ENCODE peak calls at places on chromosomes 4 and X, in nine cellular contexts. N is Karpas-422, S is HepG2, Y is DND-41, D is K562, C is mesenchymal stem cell, L is HCT116, J is OCI-LY7, X is neuronal stem cell. V is an unnamed sample.

GRCh38 chr4:47419296-47419695 is 44.2 kb downstream of the COMMD8 start:
- DNase-seq in X (no peak), D (no peak), J (no peak), Y (no peak), S (peak), L (no peak), N (no peak), C (no peak), V (no peak)

GRCh38 chr4:13601848-13602247 is 25.7 kb downstream of the BOD1L1 start:
- DNase-seq in C (no peak), X (no peak), L (no peak), J (no peak), D (no peak), Y (no peak), N (no peak), S (no peak), V (peak)

GRCh38 chrX:108131471-108131870 is 39.9 kb downstream of the ATG4A start:
- DNase-seq in D (peak), J (no peak), C (no peak), N (no peak), X (no peak), Y (no peak), S (no peak), L (no peak), V (no peak)

GRCh38 chr4:105887508-105887907 is 7.8 kb upstream of the NPNT start:
- DNase-seq in D (no peak), L (no peak), S (no peak), Y (no peak), J (no peak), N (no peak), X (no peak), C (no peak), V (no peak)

GRCh38 chr4:153747406-153747805 is 12.4 kb downstream of the RNF175 start:
- DNase-seq in S (no peak), N (no peak), X (no peak), L (no peak), D (no peak), J (no peak), C (no peak), Y (no peak), V (no peak)

GRCh38 chr4:140137654-140138053 is 16.3 kb downstream of the MAML3 start:
- DNase-seq in L (no peak), Y (no peak), S (no peak), C (peak), X (no peak), J (no peak), N (no peak), D (no peak), V (no peak)

GRCh38 chr4:31645211-31645610 is 925.0 kb downstream of the PCDH7 start:
- DNase-seq in J (no peak), D (no peak), C (no peak), S (no peak), L (no peak), X (no peak), N (no peak), Y (no peak), V (peak)

GRCh38 chr4:108433832-108434231 is 186.5 kb upstream of the RPL34 start:
- DNase-seq in X (no peak), N (no peak), C (peak), D (no peak), S (no peak), L (no peak), J (no peak), Y (peak), V (no peak)

GRCh38 chr4:108531461-108531860 is 88.9 kb upstream of the RPL34 start:
- DNase-seq in L (no peak), S (no peak), N (no peak), D (no peak), J (no peak), C (no peak), X (no peak), Y (no peak), V (no peak)

GRCh38 chr4:157217708-157218107 is 2.8 kb upstream of the GRIA2 start:
- DNase-seq in S (peak), J (peak), C (peak), N (peak), X (no peak), Y (no peak), L (peak), D (no peak), V (peak)

GRCh38 chr4:64341711-64342110 is 67.5 kb downstream of the TECRL start:
- DNase-seq in D (no peak), N (no peak), C (no peak), L (no peak), S (no peak), X (no peak), J (no peak), Y (no peak), V (peak)
- H2AFZ ChIP-seq in D (no peak), N (no peak), C (no peak), L (no peak), S (no peak), X (peak), J (no peak), Y (no peak), V (no peak)

DNA sequence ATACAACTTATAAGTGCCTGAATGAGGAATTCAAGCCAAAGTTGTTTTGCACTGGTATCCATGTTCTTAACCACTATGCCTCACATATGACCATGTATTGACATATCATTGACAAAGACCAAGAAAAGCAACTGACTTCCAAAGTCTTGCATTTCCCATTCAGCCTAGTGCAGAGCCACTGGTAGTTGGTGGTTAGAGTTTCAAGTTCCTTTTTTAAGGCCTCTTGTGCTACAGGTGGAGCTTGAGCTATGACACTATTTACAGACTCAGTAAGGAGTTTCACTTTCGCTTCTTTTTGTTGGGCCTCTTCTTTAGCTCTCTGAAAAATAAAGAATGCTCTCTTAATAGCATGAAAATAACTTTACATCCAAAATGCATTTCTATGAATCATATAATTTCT is 763.0 kb downstream of the DMD start:
- DNase-seq in D (no peak), J (peak), Y (peak), S (peak), N (peak), X (no peak), C (peak), L (no peak), V (peak)
- H2AFZ ChIP-seq in D (no peak), J (peak), Y (peak), S (no peak), N (peak), X (peak), C (no peak), L (no peak), V (no peak)

GRCh38 chr4:7631288-7631633 is 196.5 kb upstream of the PSAPL1 start:
- DNase-seq in X (no peak), S (no peak), L (no peak), C (no peak), N (no peak), D (no peak), Y (no peak), J (no peak), V (no peak)
- H2AFZ ChIP-seq in X (no peak), S (no peak), L (no peak), C (no peak), N (no peak), D (no peak), Y (no peak), J (no peak), V (no peak)

GRCh38 chrX:14497184-14497666 is 32.1 kb upstream of the GLRA2 start:
- DNase-seq in C (peak), J (no peak), Y (peak), S (no peak), N (no peak), X (no peak), D (no peak), L (no peak), V (peak)
- H2AFZ ChIP-seq in C (no peak), J (peak), Y (peak), S (no peak), N (no peak), X (no peak), D (no peak), L (no peak), V (peak)

GRCh38 chr4:111984169-111984873 is 160.9 kb upstream of the FAM241A start:
- DNase-seq in Y (no peak), D (no peak), S (no peak), N (no peak), C (no peak), L (no peak), J (no peak), X (no peak), V (no peak)
- H2AFZ ChIP-seq in Y (no peak), D (no peak), S (no peak), N (no peak), C (no peak), L (no peak), J (no peak), X (no peak), V (no peak)

V was measured in MM.1S.